ENCODE peak calls at places on chromosome 5, in ten cellular contexts. A is colonic mucosa; M is SJSA1; N is GM23248; P is HCT116; H is tibial artery; I is CD4-positive, CD25-positive, alpha-beta regulatory T cell; G is CD4-positive, alpha-beta T cell; B is pancreas; W is breast epithelium. T is an unnamed sample.
A peak's percentile ranks its signal among the peaks of the same experiment; 100 is the strongest.

GRCh38 chr5:113824307-113824706 is 310.8 kb downstream of the YTHDC2 start:
- DNase-seq in A (no peak), M (no peak), N (no peak), P (peak; percentile 10), H (no peak), I (no peak), G (no peak), B (no peak), W (no peak), T (no peak)

GRCh38 chr5:135492319-135492626 is 40.1 kb upstream of the TIFAB start:
- DNase-seq in A (no peak), M (no peak), N (no peak), P (no peak), H (no peak), I (no peak), G (no peak), B (no peak), W (no peak), T (no peak)

GRCh38 chr5:91133183-91133582 is 249.9 kb downstream of the ARRDC3 start:
- DNase-seq in A (no peak), M (no peak), N (no peak), P (no peak), H (no peak), I (no peak), G (no peak), B (no peak), W (no peak), T (no peak)

GRCh38 chr5:150065346-150065745 is 21.0 kb downstream of the CSF1R start:
- DNase-seq in A (no peak), M (peak; percentile 77), N (peak; percentile 69), P (no peak), H (peak; percentile 68), I (no peak), G (no peak), B (no peak), W (no peak), T (no peak)

GRCh38 chr5:172735141-172735831 is 35.7 kb downstream of the DUSP1 start:
- DNase-seq in A (no peak), M (no peak), N (no peak), P (no peak), H (peak; percentile 21), I (no peak), G (no peak), B (no peak), W (no peak), T (no peak)

GRCh38 chr5:149749481-149750365 is 19.6 kb downstream of the PPARGC1B start:
- DNase-seq in A (no peak), M (no peak), N (peak; percentile 74), P (no peak), H (no peak), I (no peak), G (no peak), B (no peak), W (no peak), T (no peak)

GRCh38 chr5:113250341-113250953 is 184.3 kb downstream of the TSSK1B start:
- DNase-seq in A (no peak), M (peak; percentile 75), N (peak; percentile 90), P (no peak), H (peak; percentile 25), I (no peak), G (no peak), B (no peak), W (no peak), T (no peak)

GRCh38 chr5:151060742-151061141 is 20.1 kb downstream of the TNIP1 start:
- DNase-seq in A (no peak), M (no peak), N (no peak), P (no peak), H (no peak), I (no peak), G (no peak), B (no peak), W (no peak), T (no peak)

GRCh38 chr5:135735831-135736230 is 98.6 kb upstream of the SLC25A48 start:
- DNase-seq in A (peak; percentile 1), M (no peak), N (no peak), P (no peak), H (no peak), I (no peak), G (no peak), B (no peak), W (no peak), T (no peak)

GRCh38 chr5:23639326-23639725 is 131.9 kb downstream of the PRDM9 start:
- DNase-seq in A (no peak), M (no peak), N (no peak), P (no peak), H (no peak), I (no peak), G (no peak), B (no peak), W (no peak), T (no peak)

GRCh38 chr5:81202652-81203051 is 30.5 kb upstream of the CKMT2 start:
- DNase-seq in A (no peak), M (no peak), N (no peak), P (no peak), H (no peak), I (no peak), G (no peak), B (no peak), W (no peak), T (no peak)

GRCh38 chr5:15117691-15118090 is 246.1 kb upstream of the ANKH start:
- DNase-seq in A (no peak), M (peak; percentile 66), N (no peak), P (no peak), H (no peak), I (no peak), G (no peak), B (no peak), W (no peak), T (no peak)

GRCh38 chr5:88391116-88391515 is 122.5 kb upstream of the TMEM161B start:
- DNase-seq in A (no peak), M (no peak), N (no peak), P (no peak), H (no peak), I (no peak), G (no peak), B (no peak), W (no peak), T (peak; percentile 33)

DNA sequence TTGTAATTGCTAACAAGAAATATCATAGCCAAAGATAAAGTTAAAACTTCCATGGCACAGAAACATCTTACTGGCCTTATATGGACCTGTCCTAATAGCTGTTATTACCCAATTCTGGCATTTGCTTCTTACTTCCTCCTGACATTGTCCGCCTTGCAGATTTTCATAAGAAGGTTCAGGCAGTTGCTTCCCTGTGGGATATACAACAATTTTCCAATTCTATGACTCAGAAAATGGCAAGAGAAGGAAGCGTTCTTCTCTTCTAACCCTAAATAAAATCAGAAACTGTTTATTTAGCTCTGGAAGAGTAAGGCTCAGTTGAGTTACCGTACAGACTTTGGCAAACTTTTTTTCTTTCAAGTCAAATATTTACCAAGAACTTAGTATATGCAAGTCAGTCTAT is 1.7 kb downstream of the PRKAA1 start:
- DNase-seq in A (no peak), M (no peak), N (peak; percentile 76), P (no peak), H (no peak), I (no peak), G (no peak), B (no peak), W (no peak), T (no peak)
- H3K27ac ChIP-seq in A (peak overlapping the region; percentile 96), M (no peak overlapping the region), N (peak overlapping the region; percentile 75), P (peak overlapping the region; percentile 90), H (peak overlapping the region; percentile 87), I (no peak overlapping the region), G (no peak overlapping the region), B (no peak overlapping the region), W (peak overlapping the region; percentile 77), T (no peak overlapping the region)

GRCh38 chr5:178331491-178331981 is 98.9 kb upstream of the PHYKPL start:
- DNase-seq in A (peak; percentile 53), M (no peak), N (peak; percentile 32), P (no peak), H (no peak), I (no peak), G (no peak), B (peak; percentile 81), W (no peak), T (peak; percentile 88)
- H3K27ac ChIP-seq in A (no peak overlapping the region), M (no peak overlapping the region), N (no peak overlapping the region), P (no peak overlapping the region), H (no peak overlapping the region), I (no peak overlapping the region), G (no peak overlapping the region), B (no peak overlapping the region), W (peak overlapping the region; percentile 75), T (peak overlapping the region; percentile 94)

DNA sequence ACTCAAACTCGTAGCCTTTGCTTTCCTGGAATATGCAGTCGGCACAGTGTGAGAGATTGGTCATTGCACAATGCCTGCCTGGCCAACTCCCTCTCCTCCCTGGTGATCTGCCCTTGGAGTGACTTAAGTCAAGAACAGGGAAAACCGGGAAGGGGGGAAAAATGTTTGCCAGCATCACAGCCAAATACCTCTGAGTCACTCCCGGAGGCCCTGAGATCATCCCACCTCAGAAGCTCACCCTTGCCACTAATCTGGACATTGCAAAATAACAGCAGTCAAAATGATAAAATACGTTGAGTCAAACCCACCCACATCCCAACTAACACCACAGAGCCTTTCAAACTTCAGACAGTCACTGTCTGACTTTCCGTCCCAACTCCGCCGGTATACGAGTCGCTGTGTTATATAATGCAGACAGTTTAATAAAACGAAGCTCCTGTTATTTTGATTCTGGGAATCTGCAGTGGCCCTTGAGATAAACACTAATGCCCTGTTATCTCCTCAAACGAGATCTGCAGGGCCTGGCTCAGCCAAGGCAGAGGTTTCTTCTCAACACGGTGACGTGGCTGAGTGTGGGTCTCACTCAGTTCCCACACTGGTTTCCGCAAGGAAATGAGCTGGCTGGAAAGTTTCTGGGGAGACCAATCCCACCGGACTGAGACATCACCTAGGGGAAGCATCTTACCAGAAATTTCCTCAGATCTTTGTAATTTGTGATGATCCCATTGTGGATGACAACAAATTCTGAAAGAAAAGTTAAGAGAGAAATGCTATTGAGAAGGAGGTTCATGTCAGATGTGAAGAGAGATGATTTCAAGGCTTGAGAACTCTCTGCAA is 22.1 kb downstream of the GFPT2 start:
- DNase-seq in A (peak; percentile 39), M (peak; percentile 96), N (peak; percentile 98), P (peak; percentile 74), H (peak; percentile 87), I (no peak), G (no peak), B (no peak), W (no peak), T (no peak)
- H3K27ac ChIP-seq in A (no peak overlapping the region), M (peak overlapping the region; percentile 88), N (peak overlapping the region; percentile 95), P (peak overlapping the region; percentile 52), H (peak overlapping the region; percentile 1), I (no peak overlapping the region), G (no peak overlapping the region), B (no peak overlapping the region), W (peak overlapping the region; percentile 75), T (no peak overlapping the region)

GRCh38 chr5:95647886-95648860 is 1.6 kb downstream of the RFESD start:
- DNase-seq in A (no peak), M (no peak), N (no peak), P (no peak), H (no peak), I (no peak), G (no peak), B (no peak), W (no peak), T (no peak)
- H3K27ac ChIP-seq in A (peak overlapping the region; percentile 91), M (peak overlapping the region; percentile 4), N (no peak overlapping the region), P (peak overlapping the region; percentile 76), H (peak overlapping the region; percentile 91), I (no peak overlapping the region), G (no peak overlapping the region), B (peak overlapping the region; percentile 94), W (no peak overlapping the region), T (no peak overlapping the region)